ENCODE peak calls at places on chromosome 10, in eight cellular contexts. K is hepatocyte, W is body of pancreas, D is endothelial cell of umbilical vein, Y is astrocyte, E is GM23338, N is SK-N-SH, P is tibial artery. B is an unnamed sample.

GRCh38 chr10:7484456-7485266 is 73.8 kb upstream of the SFMBT2 start:
- DNase-seq in K (no peak), W (peak), D (no peak), Y (no peak), E (peak), N (peak), P (no peak), B (no peak)

GRCh38 chr10:49139866-49140195 is 6.0 kb upstream of the FAM170B start:
- DNase-seq in K (no peak), W (no peak), D (no peak), Y (peak), E (no peak), N (no peak), P (no peak), B (no peak)

GRCh38 chr10:51073461-51074237 is 638 bp upstream of the PRKG1 start:
- DNase-seq in K (peak), W (peak), D (no peak), Y (peak), E (peak), N (peak), P (no peak), B (peak)

GRCh38 chr10:85147346-85148250 is 819.2 kb downstream of the CCSER2 start:
- DNase-seq in K (no peak), W (no peak), D (no peak), Y (no peak), E (peak), N (no peak), P (no peak), B (no peak)

GRCh38 chr10:36469585-36469984 is 655.8 kb upstream of the ANKRD30A start:
- DNase-seq in K (no peak), W (no peak), D (no peak), Y (peak), E (no peak), N (no peak), P (no peak), B (no peak)

GRCh38 chr10:89295597-89295996 is 6.2 kb upstream of the IFIT2 start:
- DNase-seq in K (peak), W (no peak), D (no peak), Y (peak), E (no peak), N (no peak), P (no peak), B (no peak)

GRCh38 chr10:27998178-27998953 is 513 bp downstream of the ODAD2 start:
- DNase-seq in K (peak), W (peak), D (peak), Y (peak), E (peak), N (peak), P (peak), B (no peak)

GRCh38 chr10:43384252-43385221 is 13.1 kb downstream of the FXYD4 start:
- DNase-seq in K (no peak), W (no peak), D (no peak), Y (no peak), E (no peak), N (no peak), P (no peak), B (no peak)

GRCh38 chr10:57338823-57339558 is 928.7 kb downstream of the IPMK start:
- DNase-seq in K (peak), W (peak), D (peak), Y (peak), E (peak), N (peak), P (no peak), B (no peak)

GRCh38 chr10:122054046-122055025 is 65.4 kb downstream of the TACC2 start:
- DNase-seq in K (peak), W (no peak), D (peak), Y (peak), E (peak), N (no peak), P (peak), B (no peak)

GRCh38 chr10:28411648-28412047 is 108.8 kb upstream of the MPP7 start:
- DNase-seq in K (no peak), W (no peak), D (no peak), Y (no peak), E (no peak), N (no peak), P (no peak), B (no peak)

GRCh38 chr10:13335881-13336280 is 12.2 kb downstream of the SEPHS1 start:
- DNase-seq in K (no peak), W (no peak), D (no peak), Y (no peak), E (no peak), N (no peak), P (no peak), B (no peak)

GRCh38 chr10:44961231-44961571 is 1.6 kb downstream of the RASSF4 start:
- DNase-seq in K (no peak), W (no peak), D (no peak), Y (no peak), E (no peak), N (no peak), P (no peak), B (peak)

GRCh38 chr10:73908853-73909611 is 1.9 kb upstream of the PLAU start:
- DNase-seq in K (peak), W (peak), D (peak), Y (peak), E (no peak), N (no peak), P (peak), B (no peak)

GRCh38 chr10:114708717-114709352 is 50.8 kb upstream of the ABLIM1 start:
- DNase-seq in K (peak), W (no peak), D (peak), Y (peak), E (peak), N (no peak), P (no peak), B (no peak)

GRCh38 chr10:30736685-30737232 is 107.2 kb upstream of the LYZL2 start:
- DNase-seq in K (peak), W (peak), D (peak), Y (peak), E (no peak), N (no peak), P (peak), B (peak)

GRCh38 chr10:74145133-74145532 is 5.5 kb downstream of the AP3M1 start:
- DNase-seq in K (peak), W (no peak), D (peak), Y (peak), E (no peak), N (no peak), P (no peak), B (no peak)

GRCh38 chr10:129631011-129631410 is 164.0 kb downstream of the MGMT start:
- DNase-seq in K (no peak), W (no peak), D (no peak), Y (no peak), E (no peak), N (no peak), P (no peak), B (no peak)

GRCh38 chr10:100743626-100744135 is 1.7 kb upstream of the PAX2 start:
- DNase-seq in K (peak), W (peak), D (peak), Y (peak), E (peak), N (peak), P (no peak), B (no peak)

GRCh38 chr10:58241346-58241745 is 26.3 kb downstream of the IPMK start:
- DNase-seq in K (no peak), W (no peak), D (no peak), Y (peak), E (no peak), N (no peak), P (no peak), B (no peak)

GRCh38 chr10:63722537-63722936 is 201.3 kb downstream of the REEP3 start:
- DNase-seq in K (peak), W (no peak), D (peak), Y (peak), E (no peak), N (peak), P (peak), B (peak)

GRCh38 chr10:4698075-4698474 is 127.9 kb upstream of the AKR1E2 start:
- DNase-seq in K (no peak), W (no peak), D (peak), Y (peak), E (no peak), N (no peak), P (no peak), B (no peak)

GRCh38 chr10:83612050-83612449 is 527.3 kb upstream of the GHITM start:
- DNase-seq in K (no peak), W (no peak), D (peak), Y (peak), E (no peak), N (no peak), P (no peak), B (no peak)

GRCh38 chr10:122121059-122121458 is 132.1 kb downstream of the TACC2 start:
- DNase-seq in K (no peak), W (peak), D (no peak), Y (no peak), E (no peak), N (no peak), P (no peak), B (no peak)

GRCh38 chr10:42933454-42934340 is 143.2 kb upstream of the RET start:
- DNase-seq in K (peak), W (peak), D (peak), Y (no peak), E (peak), N (peak), P (no peak), B (no peak)

GRCh38 chr10:45063605-45064231 is 63.0 kb downstream of the ZNF22 start:
- DNase-seq in K (no peak), W (peak), D (no peak), Y (no peak), E (no peak), N (no peak), P (no peak), B (no peak)

GRCh38 chr10:50576245-50576815 is 47.4 kb downstream of the SGMS1 start:
- DNase-seq in K (no peak), W (no peak), D (no peak), Y (no peak), E (no peak), N (no peak), P (no peak), B (no peak)

GRCh38 chr10:7279303-7279702 is 131.5 kb downstream of the SFMBT2 start:
- DNase-seq in K (no peak), W (no peak), D (no peak), Y (no peak), E (no peak), N (no peak), P (no peak), B (no peak)

GRCh38 chr10:3107426-3107961 is 40.1 kb downstream of the PFKP start:
- DNase-seq in K (no peak), W (peak), D (no peak), Y (peak), E (no peak), N (no peak), P (peak), B (peak)

GRCh38 chr10:3067045-3067858 is at the start of gene PFKP:
- DNase-seq in K (peak), W (no peak), D (no peak), Y (no peak), E (peak), N (peak), P (no peak), B (no peak)

GRCh38 chr10:28677889-28678686 is 767 bp downstream of the BAMBI start:
- DNase-seq in K (peak), W (peak), D (peak), Y (peak), E (peak), N (peak), P (peak), B (peak)

GRCh38 chr10:34543716-34544115 is 271.4 kb downstream of the PARD3 start:
- DNase-seq in K (no peak), W (no peak), D (no peak), Y (no peak), E (no peak), N (peak), P (no peak), B (no peak)

GRCh38 chr10:80504158-80504811 is 33.4 kb upstream of the SH2D4B start:
- DNase-seq in K (peak), W (no peak), D (no peak), Y (no peak), E (no peak), N (peak), P (no peak), B (no peak)

GRCh38 chr10:109931153-109931552 is 7.8 kb upstream of the XPNPEP1 start:
- DNase-seq in K (no peak), W (no peak), D (no peak), Y (no peak), E (no peak), N (no peak), P (peak), B (no peak)

GRCh38 chr10:117138838-117139580 is 939 bp upstream of the VAX1 start:
- DNase-seq in K (no peak), W (no peak), D (no peak), Y (no peak), E (peak), N (peak), P (no peak), B (no peak)

GRCh38 chr10:76743169-76743568 is 894.4 kb downstream of the KCNMA1 start:
- DNase-seq in K (no peak), W (no peak), D (no peak), Y (no peak), E (no peak), N (no peak), P (no peak), B (no peak)

DNA sequence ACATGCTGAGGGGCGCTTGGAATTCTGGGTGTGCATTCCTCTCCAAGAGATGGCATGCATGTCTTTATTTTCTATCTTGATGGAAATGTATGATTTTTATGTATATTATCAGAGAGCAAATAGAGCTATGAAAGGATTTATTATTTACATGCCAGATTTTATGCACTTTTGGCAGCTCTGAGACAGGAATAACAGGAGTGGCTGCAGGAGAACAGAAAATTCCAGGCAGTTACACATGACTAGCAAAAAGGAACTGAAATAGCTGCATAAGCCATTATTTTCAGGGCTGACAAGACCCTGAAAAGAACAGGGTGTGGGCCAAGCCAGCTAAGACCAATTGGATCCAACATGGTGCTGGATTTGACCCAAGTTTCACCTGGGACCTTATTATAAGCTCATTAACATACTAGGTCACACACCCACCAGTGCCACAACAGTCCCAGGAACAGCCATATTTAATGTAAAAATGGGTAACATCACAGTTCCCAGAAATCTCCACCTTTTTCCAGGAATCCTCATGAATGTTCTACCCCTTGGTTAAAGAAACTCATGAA is 43.2 kb upstream of the ACSL5 start:
- DNase-seq in K (no peak), W (peak), D (no peak), Y (no peak), E (no peak), N (no peak), P (no peak), B (no peak)
- H3K27ac ChIP-seq in K (peak), W (peak), D (no peak), Y (no peak), E (no peak), N (no peak), P (no peak), B (no peak)

DNA sequence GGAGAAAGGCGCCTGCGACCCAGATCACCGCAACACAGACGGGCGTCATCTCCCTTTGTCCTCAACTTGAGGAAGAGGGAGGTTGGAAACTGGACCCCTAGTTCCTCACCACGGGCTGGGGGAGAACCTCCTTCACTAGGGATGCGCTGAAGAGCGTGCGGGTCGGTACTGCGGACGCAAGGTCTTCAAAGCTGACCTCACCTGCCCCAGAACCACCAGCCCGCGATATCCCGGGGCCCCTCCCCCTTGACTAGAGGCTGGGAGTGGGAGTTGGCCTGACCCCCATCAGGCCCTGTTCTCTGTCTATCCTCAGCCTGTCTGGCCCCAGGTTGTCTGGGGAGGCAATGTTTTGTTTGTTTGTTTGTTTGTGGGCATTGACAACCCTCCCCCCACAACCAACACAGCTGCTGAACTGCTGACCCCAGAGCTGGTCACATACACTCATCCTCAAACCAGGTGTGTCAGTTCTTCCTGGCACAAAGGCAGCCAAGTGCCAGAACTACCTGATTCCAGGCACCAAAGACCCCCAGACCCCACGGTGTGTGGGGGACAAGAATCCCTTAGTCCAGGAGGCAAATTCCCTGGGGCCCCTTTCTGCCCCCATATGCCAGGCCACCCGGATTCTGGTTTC is 2.9 kb downstream of the NPM3 start:
- DNase-seq in K (no peak), W (no peak), D (no peak), Y (no peak), E (peak), N (peak), P (no peak), B (peak)
- H3K4me3 ChIP-seq in K (no peak), W (no peak), D (no peak), Y (peak), E (peak), N (no peak), P (peak), B (peak)

DNA sequence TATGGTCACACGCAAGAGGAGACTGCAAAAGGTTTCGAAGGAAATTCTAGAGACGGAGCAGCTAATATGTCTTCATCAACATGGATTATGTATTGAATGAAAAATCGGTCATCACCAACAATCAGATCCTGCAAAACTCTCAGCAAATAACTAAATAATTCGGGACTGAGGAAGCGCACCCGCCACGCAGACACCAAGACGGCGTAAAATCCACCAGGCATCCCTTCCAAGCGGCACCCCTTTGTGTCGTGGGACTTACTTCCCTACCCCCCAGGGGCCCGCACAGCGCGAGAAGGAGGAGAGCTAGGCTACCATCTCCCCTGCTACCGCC is 749 bp downstream of the ARL3 start:
- DNase-seq in K (no peak), W (no peak), D (no peak), Y (peak), E (no peak), N (no peak), P (no peak), B (no peak)
- TF ChIP-seq CTCF in K (no peak), W (no peak), D (no peak), Y (no peak), E (peak), N (peak), P (peak), B (peak)

DNA sequence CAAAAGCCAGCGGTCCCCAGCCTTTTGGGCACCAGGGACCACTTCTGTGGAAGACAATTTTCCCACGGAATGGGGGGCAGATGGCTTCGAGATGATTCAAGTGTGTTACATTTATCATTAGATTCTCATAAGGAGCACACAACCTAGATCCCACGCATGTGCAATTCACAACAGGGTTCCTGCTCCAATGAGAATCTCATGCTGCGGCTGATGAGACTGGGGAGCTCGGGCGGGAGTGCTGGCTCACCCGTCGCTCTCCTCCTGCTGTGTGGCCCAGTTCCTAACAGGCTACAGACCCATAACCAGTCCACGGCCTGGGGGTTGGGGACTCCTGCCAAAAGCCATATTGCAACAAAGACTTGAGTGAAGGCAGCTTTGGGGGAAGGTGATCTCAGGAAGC is 26.6 kb upstream of the DOCK1 start:
- DNase-seq in K (no peak), W (no peak), D (no peak), Y (no peak), E (no peak), N (no peak), P (no peak), B (no peak)
- H3K27ac ChIP-seq in K (no peak), W (no peak), D (no peak), Y (no peak), E (no peak), N (no peak), P (no peak), B (no peak)

DNA sequence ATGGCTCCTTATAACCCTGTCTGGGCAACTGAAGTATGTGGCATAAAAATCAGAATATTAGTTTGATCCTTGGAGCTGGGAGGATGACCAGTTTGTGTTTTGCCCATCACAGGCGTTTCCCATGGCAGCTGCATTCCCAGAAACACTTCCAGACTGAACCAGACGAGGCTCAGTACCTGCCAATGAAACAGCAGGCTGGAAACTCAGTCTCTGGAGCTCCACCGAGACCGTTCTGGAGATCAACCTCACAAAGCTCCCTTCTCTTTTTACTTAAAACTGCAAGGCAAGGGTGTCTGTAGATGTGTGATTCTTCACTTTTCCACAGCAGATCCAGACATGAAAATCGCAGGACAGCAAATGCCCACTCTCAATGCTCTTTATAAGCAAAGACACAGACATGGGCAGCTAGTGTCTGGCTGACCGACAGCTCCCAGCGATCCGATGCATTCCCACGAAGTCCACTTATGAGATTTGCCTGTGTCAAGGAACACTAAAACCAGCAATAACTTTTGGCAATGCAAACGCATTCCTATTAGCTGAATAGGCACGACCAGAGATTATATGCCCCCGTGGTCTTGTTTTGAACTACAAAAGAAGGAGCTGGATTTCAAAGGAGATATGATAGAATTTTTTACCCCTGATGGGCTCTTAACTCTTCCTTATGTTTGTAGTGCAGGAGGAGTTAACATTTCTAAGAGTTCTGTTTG is 72.7 kb downstream of the ADAM12 start:
- DNase-seq in K (peak), W (no peak), D (no peak), Y (peak), E (no peak), N (no peak), P (no peak), B (no peak)
- H3K4me3 ChIP-seq in K (no peak), W (no peak), D (no peak), Y (no peak), E (no peak), N (no peak), P (no peak), B (peak)

GRCh38 chr10:133275683-133276092 is 980 bp downstream of the ADAM8 start:
- DNase-seq in K (no peak), W (no peak), D (no peak), Y (no peak), E (no peak), N (no peak), P (no peak), B (no peak)
- TF ChIP-seq CTCF in K (no peak), W (no peak), D (no peak), Y (no peak), E (peak), N (no peak), P (no peak), B (no peak)